ENCODE peak calls at places on chromosomes 1 and 21, in seven cellular contexts. T, X, D, R, K, E and C are unnamed samples.

GRCh38 chr1:91098299-91098901 is 76.6 kb upstream of the ZNF644 start:
- DNase-seq in D (no peak), E (no peak), K (no peak), R (no peak), X (no peak), T (no peak), C (no peak)

GRCh38 chr1:84759756-84760155 is 69.5 kb upstream of the SSX2IP start:
- DNase-seq in K (no peak), D (no peak), T (no peak), E (no peak), R (no peak), X (no peak), C (no peak)

GRCh38 chr1:113370868-113371267 is 19.4 kb upstream of the MAGI3 start:
- DNase-seq in R (no peak), X (no peak), T (no peak), D (no peak), K (no peak), E (no peak), C (no peak)

GRCh38 chr1:6157528-6158174 is 22.5 kb downstream of the CHD5 start:
- DNase-seq in X (peak), K (no peak), T (peak), D (peak), R (peak), E (no peak), C (no peak)

GRCh38 chr21:43375827-43376795 is 50.8 kb downstream of the SIK1 start:
- DNase-seq in K (no peak), E (no peak), X (no peak), R (no peak), D (no peak), T (no peak), C (no peak)

GRCh38 chr1:225770586-225771248 is 6.9 kb upstream of the SRP9 start:
- DNase-seq in X (peak), K (no peak), D (no peak), E (no peak), R (no peak), T (no peak), C (no peak)

GRCh38 chr1:101235241-101235695 is 1.6 kb upstream of the S1PR1 start:
- DNase-seq in K (no peak), R (no peak), T (no peak), E (no peak), D (no peak), X (no peak), C (no peak)

GRCh38 chr1:58013237-58013636 is 533.3 kb downstream of the OMA1 start:
- DNase-seq in D (no peak), K (no peak), R (no peak), T (no peak), X (no peak), E (no peak), C (no peak)

GRCh38 chr1:220045356-220046051 is 801 bp downstream of the EPRS1 start:
- DNase-seq in X (peak), T (no peak), R (no peak), K (no peak), D (peak), E (no peak), C (peak)

GRCh38 chr1:20729990-20730689 is 2.4 kb downstream of the SH2D5 start:
- DNase-seq in D (no peak), R (no peak), E (no peak), X (no peak), K (no peak), T (no peak), C (no peak)

GRCh38 chr1:74731399-74732052 is 1.3 kb downstream of the CRYZ start:
- DNase-seq in K (no peak), T (no peak), X (peak), D (peak), R (no peak), E (no peak), C (peak)

GRCh38 chr1:167635941-167636340 is 5.9 kb downstream of the RCSD1 start:
- DNase-seq in T (no peak), E (no peak), K (no peak), D (no peak), R (no peak), X (no peak), C (no peak)

GRCh38 chr1:183272390-183272801 is 86.3 kb downstream of the LAMC2 start:
- DNase-seq in D (peak), E (no peak), T (peak), K (no peak), R (peak), X (no peak), C (peak)

GRCh38 chr1:160219062-160219929 is 14.1 kb downstream of the PEA15 start:
- DNase-seq in K (peak), X (peak), T (peak), R (peak), D (peak), E (peak), C (peak)

GRCh38 chr1:111202366-111202706 is 1.9 kb upstream of the DENND2D start:
- DNase-seq in D (no peak), X (peak), T (no peak), E (no peak), R (no peak), K (no peak), C (no peak)

GRCh38 chr1:239733995-239734394 is 347.6 kb downstream of the CHRM3 start:
- DNase-seq in X (no peak), D (no peak), R (no peak), T (no peak), E (no peak), K (no peak), C (no peak)
- TF ChIP-seq CTCF in X (no peak), D (no peak), R (no peak), T (no peak), E (no peak), K (no peak), C (no peak)

GRCh38 chr1:46467183-46467504 is 22.5 kb upstream of the DMBX1 start:
- DNase-seq in T (no peak), R (no peak), X (no peak), K (no peak), D (no peak), E (no peak), C (no peak)
- H3K4me3 ChIP-seq in T (peak), R (peak), X (peak), K (peak), D (peak), E (peak), C (peak)

GRCh38 chr1:44547837-44548236 is 126.4 kb downstream of the TMEM53 start:
- DNase-seq in K (no peak), R (no peak), X (no peak), D (no peak), T (no peak), E (no peak), C (no peak)

GRCh38 chr1:44545961-44546360 is 128.3 kb downstream of the TMEM53 start:
- DNase-seq in K (no peak), R (no peak), T (no peak), E (no peak), D (no peak), X (no peak), C (no peak)

GRCh38 chr1:44544960-44545359 is 129.3 kb downstream of the TMEM53 start:
- DNase-seq in T (no peak), D (no peak), K (no peak), X (no peak), E (no peak), R (no peak), C (no peak)

GRCh38 chr1:44547361-44547760 is 126.9 kb downstream of the TMEM53 start:
- DNase-seq in R (no peak), D (no peak), E (no peak), K (no peak), T (no peak), X (no peak), C (no peak)

GRCh38 chr1:44546403-44547053 is 127.8 kb downstream of the TMEM53 start:
- DNase-seq in X (no peak), K (no peak), D (no peak), T (no peak), R (no peak), E (no peak), C (no peak)
- TF ChIP-seq CTCF in X (no peak), K (no peak), D (peak), T (peak), R (no peak), E (no peak), C (no peak)

DNA sequence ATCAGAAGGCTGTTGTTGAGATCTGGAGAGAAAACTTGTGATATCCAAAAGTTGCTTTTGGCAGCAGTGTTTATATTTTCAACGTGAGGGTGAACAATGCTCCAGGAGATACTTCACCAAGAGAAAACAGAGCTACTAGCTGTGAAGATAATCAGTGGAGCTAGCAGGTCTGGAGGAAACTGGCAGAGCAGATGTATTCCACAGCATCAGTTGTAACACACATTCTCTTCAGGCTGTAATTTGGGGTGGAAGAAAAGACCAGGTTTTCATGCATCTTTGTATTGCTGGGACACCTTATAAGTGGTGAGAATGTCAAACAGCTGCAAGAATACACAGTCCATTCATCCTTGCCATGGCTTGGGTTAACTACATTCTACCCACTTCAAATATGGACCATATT is 22.0 kb downstream of the AHCYL1 start:
- DNase-seq in X (no peak), D (no peak), R (no peak), E (no peak), T (peak), K (no peak), C (no peak)
- H3K4me3 ChIP-seq in X (no peak), D (no peak), R (no peak), E (no peak), T (no peak), K (no peak), C (no peak)

GRCh38 chr1:30052178-30052577 is 671.2 kb downstream of the MATN1 start:
- DNase-seq in D (no peak), X (no peak), E (no peak), K (no peak), R (no peak), T (no peak), C (no peak)
- TF ChIP-seq CTCF in D (peak), X (no peak), E (no peak), K (no peak), R (no peak), T (no peak), C (no peak)

DNA sequence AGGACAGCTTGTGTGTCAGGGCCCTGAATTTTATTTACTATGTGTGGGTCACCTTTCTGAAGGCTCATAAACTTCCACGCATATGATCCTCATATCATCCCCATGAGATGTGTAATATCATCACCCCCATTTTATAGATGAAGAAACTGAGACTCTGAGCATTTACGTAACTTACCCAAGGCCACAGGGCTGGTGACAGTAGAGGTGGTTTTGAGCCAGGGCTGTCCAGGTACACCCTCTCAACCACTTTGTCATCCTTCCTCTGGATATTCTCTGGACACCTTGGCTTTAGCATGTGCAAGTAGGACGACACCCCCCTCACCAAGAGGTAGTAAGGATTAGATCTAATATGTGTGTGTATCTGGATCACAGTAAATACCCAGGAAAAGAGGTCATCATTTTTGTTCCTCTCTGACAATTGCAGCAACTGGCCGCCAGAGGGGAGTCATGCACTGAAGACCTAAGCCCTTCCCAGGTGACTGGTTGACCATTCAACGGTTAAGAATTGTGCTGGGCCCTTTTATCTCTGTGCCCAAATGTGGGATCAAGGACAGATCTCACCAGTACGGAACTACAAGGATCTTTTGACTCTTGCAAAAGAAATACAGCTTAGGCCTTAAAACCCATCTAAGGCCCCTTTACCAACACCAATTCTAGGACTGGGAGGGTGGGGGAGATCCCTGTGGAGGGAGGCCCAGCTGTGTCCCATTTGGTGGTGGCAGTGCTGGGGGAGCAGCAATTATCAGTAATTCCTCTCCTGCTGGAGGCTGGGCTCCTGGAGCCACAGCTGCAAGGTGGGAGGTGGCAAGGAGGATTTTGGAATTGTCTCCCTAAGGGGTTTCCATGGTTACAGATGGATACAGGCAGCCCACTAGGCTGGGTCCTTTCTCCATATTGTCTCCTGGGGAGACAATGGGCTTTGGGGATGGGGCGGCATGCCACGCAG is 13.7 kb upstream of the E2F2 start:
- DNase-seq in T (peak), D (peak), K (peak), X (peak), R (peak), E (peak), C (peak)
- H3K4me3 ChIP-seq in T (no peak), D (no peak), K (no peak), X (no peak), R (no peak), E (no peak), C (no peak)

GRCh38 chr1:54125671-54126070 is 27.1 kb downstream of the CDCP2 start:
- DNase-seq in R (no peak), X (peak), K (peak), E (peak), T (peak), D (peak), C (no peak)
- TF ChIP-seq CTCF in R (peak), X (peak), K (peak), E (peak), T (peak), D (peak), C (peak)